ENCODE peak calls at places on chromosome 5, in four cellular contexts. W is RWPE1, A is LNCaP clone FGC, S is cardiac muscle cell. G is an unnamed sample.

GRCh38 chr5:457195-457961 is 14.4 kb downstream of the EXOC3 start:
- DNase-seq in W (no peak), A (no peak), S (no peak), G (no peak)

GRCh38 chr5:83446253-83446947 is 25.1 kb upstream of the VCAN start:
- DNase-seq in A (no peak), S (peak), W (no peak), G (no peak)

GRCh38 chr5:916441-917293 is 24.0 kb downstream of the TRIP13 start:
- DNase-seq in S (no peak), W (no peak), A (no peak), G (no peak)

GRCh38 chr5:159184858-159185381 is 24.4 kb downstream of the RNF145 start:
- DNase-seq in A (no peak), W (no peak), S (no peak), G (peak)

GRCh38 chr5:92581249-92581648 is 999.8 kb downstream of the NR2F1-AS1 start:
- DNase-seq in W (no peak), A (no peak), S (no peak), G (no peak)

GRCh38 chr5:100469780-100470179 is 65.4 kb upstream of the FAM174A start:
- DNase-seq in W (no peak), S (no peak), A (no peak), G (no peak)

GRCh38 chr5:124160265-124160664 is 586.2 kb downstream of the ZNF608 start:
- DNase-seq in S (no peak), A (no peak), W (no peak), G (no peak)

GRCh38 chr5:90201923-90202322 is 207.6 kb downstream of the CETN3 start:
- DNase-seq in A (no peak), S (no peak), W (peak), G (no peak)

GRCh38 chr5:153517105-153517700 is 26.7 kb downstream of the GRIA1 start:
- DNase-seq in A (no peak), W (no peak), S (no peak), G (no peak)

GRCh38 chr5:141680751-141681201 is 1.3 kb downstream of the ARAP3 start:
- DNase-seq in S (no peak), W (peak), A (no peak), G (no peak)

GRCh38 chr5:30063503-30063902 is 1130.0 kb upstream of the CDH6 start:
- DNase-seq in A (no peak), W (no peak), S (no peak), G (no peak)

GRCh38 chr5:37842048-37842447 is 2.2 kb upstream of the GDNF start:
- DNase-seq in S (no peak), W (no peak), A (no peak), G (no peak)

GRCh38 chr5:29162297-29162696 is 2031.2 kb upstream of the CDH6 start:
- DNase-seq in S (no peak), W (no peak), A (peak), G (no peak)

GRCh38 chr5:117954341-117954740 is 1034.0 kb downstream of the DTWD2 start:
- DNase-seq in W (no peak), S (no peak), A (no peak), G (no peak)

GRCh38 chr5:10485142-10485795 is 43.6 kb downstream of the ROPN1L start:
- DNase-seq in W (no peak), S (no peak), A (no peak), G (no peak)

GRCh38 chr5:169637085-169637855 is at the start of gene DOCK2:
- DNase-seq in A (no peak), S (no peak), W (no peak), G (no peak)

GRCh38 chr5:178740181-178740557 is 9.7 kb upstream of the ZNF354A start:
- DNase-seq in A (no peak), S (no peak), W (no peak), G (no peak)

GRCh38 chr5:120779674-120780073 is 315.6 kb downstream of the PRR16 start:
- DNase-seq in A (no peak), W (no peak), S (no peak), G (peak)

GRCh38 chr5:37714756-37715155 is 125.1 kb downstream of the GDNF start:
- DNase-seq in A (no peak), S (no peak), W (no peak), G (no peak)

GRCh38 chr5:13328316-13328715 is 616.2 kb downstream of the DNAH5 start:
- DNase-seq in S (no peak), A (no peak), W (no peak), G (no peak)

GRCh38 chr5:55914141-55914413 is 62.9 kb downstream of the IL31RA start:
- DNase-seq in W (no peak), A (no peak), S (no peak), G (no peak)

GRCh38 chr5:912356-913091 is 19.8 kb downstream of the TRIP13 start:
- DNase-seq in W (peak), S (no peak), A (no peak), G (peak)

GRCh38 chr5:72046106-72046505 is 61.2 kb upstream of the MAP1B start:
- DNase-seq in W (no peak), A (no peak), S (no peak), G (no peak)

GRCh38 chr5:75045071-75045470 is 7.3 kb downstream of the GCNT4 start:
- DNase-seq in A (no peak), W (no peak), S (no peak), G (no peak)

GRCh38 chr5:106454651-106455415 is 1215.9 kb downstream of the EFNA5 start:
- DNase-seq in S (peak), A (no peak), W (peak), G (no peak)
- TF ChIP-seq CTCF in S (peak), A (peak), W (no peak), G (no peak)

DNA sequence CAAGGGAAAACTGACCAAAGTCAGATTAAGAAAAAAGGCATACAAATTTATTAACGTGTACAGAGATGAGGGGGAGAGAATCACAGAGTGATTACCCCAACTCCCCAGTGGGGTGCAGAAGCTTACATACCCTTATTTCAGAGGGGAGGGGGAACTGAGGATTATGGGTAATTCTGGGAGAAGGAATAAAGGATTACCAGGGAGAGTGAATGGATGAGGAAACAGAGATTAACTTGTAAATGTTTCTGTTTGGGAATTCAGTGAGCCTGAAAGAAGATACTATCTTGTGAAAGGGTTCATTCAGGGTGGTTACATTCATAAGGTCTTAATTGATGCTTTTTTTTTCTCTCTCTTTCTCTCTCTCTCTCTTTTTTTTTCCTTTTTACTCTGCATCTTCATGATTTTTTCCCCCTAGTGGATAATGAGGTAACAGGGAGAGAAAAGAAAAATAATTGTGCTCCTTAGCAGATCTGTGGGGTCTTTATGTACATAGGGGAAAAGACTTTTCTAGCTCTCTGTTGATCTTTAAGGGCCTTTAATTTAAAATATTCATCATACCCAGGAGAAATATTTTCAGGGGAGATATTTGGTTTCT is 49.4 kb downstream of the TARS1 start:
- DNase-seq in S (no peak), A (no peak), W (no peak), G (no peak)
- TF ChIP-seq CTCF in S (peak), A (no peak), W (no peak), G (peak)

GRCh38 chr5:135890296-135890695 is 5.3 kb downstream of the IL9 start:
- DNase-seq in W (no peak), A (no peak), S (no peak), G (no peak)

GRCh38 chr5:135894271-135894670 is 1.4 kb downstream of the IL9 start:
- DNase-seq in S (peak), A (no peak), W (no peak), G (no peak)

GRCh38 chr5:135890867-135891266 is 4.8 kb downstream of the IL9 start:
- DNase-seq in W (no peak), S (no peak), A (no peak), G (no peak)

GRCh38 chr5:135891280-135891679 is 4.4 kb downstream of the IL9 start:
- DNase-seq in S (no peak), A (no peak), W (no peak), G (no peak)

GRCh38 chr5:135891804-135892203 is 3.8 kb downstream of the IL9 start:
- DNase-seq in W (no peak), S (peak), A (no peak), G (no peak)
- TF ChIP-seq CTCF in W (no peak), S (peak), A (no peak), G (peak)

GRCh38 chr5:139905401-139905800 is 109.8 kb downstream of the PSD2 start:
- DNase-seq in S (no peak), W (no peak), A (no peak), G (no peak)

GRCh38 chr5:139903450-139903804 is 107.8 kb downstream of the PSD2 start:
- DNase-seq in A (no peak), S (no peak), W (no peak), G (no peak)

GRCh38 chr5:139904566-139905400 is 109.2 kb downstream of the PSD2 start:
- DNase-seq in S (peak), W (no peak), A (no peak), G (no peak)

GRCh38 chr5:139901971-139902370 is 106.4 kb downstream of the PSD2 start:
- DNase-seq in A (no peak), S (no peak), W (no peak), G (no peak)

GRCh38 chr5:139903805-139904565 is 108.4 kb downstream of the PSD2 start:
- DNase-seq in W (no peak), S (peak), A (no peak), G (no peak)
- TF ChIP-seq CTCF in W (no peak), S (no peak), A (no peak), G (no peak)

DNA sequence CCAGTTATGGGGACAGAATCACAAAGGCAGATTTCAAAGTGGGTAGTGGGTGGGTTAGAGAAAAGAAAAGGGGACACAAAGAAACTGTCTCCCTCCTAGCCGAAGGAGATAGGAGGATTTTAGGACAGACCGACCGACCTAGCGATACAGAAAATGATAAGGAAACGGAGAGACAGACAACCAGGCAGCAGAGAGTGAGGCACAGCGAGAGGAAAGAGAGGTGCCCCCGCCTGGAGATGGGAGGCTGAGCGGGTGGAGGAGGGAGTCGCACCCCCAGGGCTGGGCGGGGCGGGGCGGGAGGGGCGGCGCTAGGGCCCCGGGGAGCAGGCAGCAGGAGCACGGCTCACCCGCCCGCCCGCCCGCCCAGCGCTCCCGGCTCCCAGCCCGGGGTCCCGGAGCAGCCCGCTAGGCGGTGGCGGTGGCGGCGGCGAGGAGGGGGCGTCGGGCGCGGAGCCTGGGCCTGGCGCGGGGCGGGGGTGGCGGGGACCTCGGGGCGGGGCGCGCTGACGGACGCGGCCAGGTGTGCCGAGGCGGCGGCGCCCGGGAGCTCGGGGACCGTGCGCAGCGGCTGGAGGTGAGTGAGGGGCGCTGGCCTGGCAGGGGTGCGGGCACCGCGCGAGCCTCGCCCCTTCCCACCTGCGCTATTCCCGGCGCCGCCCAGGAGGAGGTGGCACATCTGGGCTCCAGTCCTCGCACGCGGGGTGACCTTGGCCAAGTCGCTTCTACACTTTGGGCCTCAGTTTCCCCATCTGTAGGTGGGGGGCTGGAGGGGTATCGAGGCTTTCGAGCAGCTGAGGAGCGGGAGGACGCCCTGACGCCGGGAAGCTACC is 15.9 kb upstream of the SYNPO start:
- DNase-seq in W (peak), S (peak), A (no peak), G (no peak)
- TF ChIP-seq CTCF in W (no peak), S (no peak), A (no peak), G (no peak)

GRCh38 chr5:180803181-180804128 is 849 bp upstream of the MGAT1 start:
- DNase-seq in W (peak), A (no peak), S (peak), G (no peak)
- TF ChIP-seq CTCF in W (no peak), A (no peak), S (peak), G (peak)

GRCh38 chr5:136638084-136638483 is 272.7 kb upstream of the TRPC7 start:
- DNase-seq in A (no peak), W (no peak), S (no peak), G (peak)
- TF ChIP-seq CTCF in A (peak), W (no peak), S (no peak), G (peak)

GRCh38 chr5:112684737-112685136 is 52.9 kb upstream of the APC start:
- DNase-seq in A (no peak), S (no peak), W (peak), G (peak)

GRCh38 chr5:112685386-112685785 is 52.3 kb upstream of the APC start:
- DNase-seq in W (no peak), S (no peak), A (no peak), G (no peak)

GRCh38 chr5:112685929-112686328 is 51.8 kb upstream of the APC start:
- DNase-seq in S (no peak), A (no peak), W (no peak), G (peak)

GRCh38 chr5:112682621-112683061 is 55.0 kb upstream of the APC start:
- DNase-seq in W (no peak), A (no peak), S (no peak), G (peak)

DNA sequence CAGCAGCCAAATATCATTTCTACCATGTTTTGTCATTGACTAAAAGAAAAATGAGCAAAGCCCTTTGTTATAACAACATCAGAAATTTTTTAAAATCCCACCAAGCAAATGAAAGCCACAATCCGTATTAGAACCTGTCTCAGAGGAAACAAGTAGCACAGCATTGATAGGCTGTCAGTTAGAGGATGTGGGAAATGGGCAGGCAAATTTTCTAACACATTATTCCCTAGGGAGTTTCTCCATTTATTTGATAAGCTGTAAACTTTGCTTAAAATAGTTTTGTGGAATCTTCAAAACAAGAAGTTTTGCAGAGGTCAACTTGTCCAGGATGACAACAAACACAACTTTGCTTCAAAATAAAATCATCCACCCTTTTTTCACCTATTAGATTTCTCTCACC is 53.6 kb upstream of the APC start:
- DNase-seq in W (no peak), A (no peak), S (no peak), G (no peak)
- TF ChIP-seq CTCF in W (no peak), A (no peak), S (no peak), G (no peak)

GRCh38 chr5:146528232-146528631 is 12.2 kb upstream of the GPR151 start:
- DNase-seq in A (no peak), S (no peak), W (no peak), G (no peak)
- TF ChIP-seq CTCF in A (peak), S (peak), W (peak), G (no peak)